ENCODE peak calls at places on chromosomes 1 and 21, in ten cellular contexts. P is breast epithelium, O is A549, R is ovary, Q is HCT116, I is suprapubic skin, M is tibial nerve, B is Peyer's patch, H is uterus, W is right lobe of liver. L is an unnamed sample.

GRCh38 chr1:175221548-175222175 is 29.1 kb upstream of the KIAA0040 start:
- DNase-seq in Q (no peak), I (no peak), P (peak; percentile 68), R (no peak), B (no peak), W (no peak), M (no peak), H (peak; percentile 40), O (no peak), L (peak; percentile 30)

GRCh38 chr1:21174638-21175323 is 1.9 kb downstream of the EIF4G3 start:
- DNase-seq in M (no peak), W (no peak), I (no peak), Q (no peak), R (no peak), P (no peak), H (no peak), B (no peak), O (no peak), L (peak; percentile 13)

GRCh38 chr21:38993561-38993960 is 187.8 kb downstream of the ETS2 start:
- DNase-seq in W (peak; percentile 49), R (peak; percentile 79), M (no peak), Q (peak; percentile 4), B (peak; percentile 70), I (no peak), P (no peak), O (peak; percentile 15), H (peak; percentile 58), L (peak; percentile 80)

GRCh38 chr1:32619701-32620485 is 30.5 kb downstream of the ZBTB8OS start:
- DNase-seq in I (no peak), Q (no peak), P (no peak), B (no peak), O (no peak), H (no peak), R (no peak), M (no peak), W (no peak), L (no peak)

GRCh38 chr21:42688226-42688840 is 34.9 kb downstream of the PDE9A start:
- DNase-seq in H (no peak), W (no peak), R (no peak), I (no peak), P (no peak), O (no peak), B (no peak), Q (no peak), M (no peak), L (no peak)

GRCh38 chr1:237470712-237471310 is 419.9 kb downstream of the ZP4 start:
- DNase-seq in B (no peak), O (no peak), Q (no peak), H (no peak), I (no peak), M (no peak), P (no peak), R (no peak), W (no peak), L (peak; percentile 31)

GRCh38 chr21:37800496-37801061 is 115.7 kb downstream of the KCNJ6 start:
- DNase-seq in P (no peak), I (no peak), O (no peak), M (no peak), R (no peak), B (no peak), W (no peak), H (no peak), Q (no peak), L (no peak)

GRCh38 chr1:111633736-111634135 is 14.1 kb downstream of the RAP1A start:
- DNase-seq in B (no peak), M (no peak), P (no peak), Q (no peak), R (no peak), I (no peak), O (no peak), W (no peak), H (no peak), L (no peak)

GRCh38 chr1:30130106-30130505 is 593.3 kb downstream of the MATN1 start:
- DNase-seq in H (no peak), M (no peak), R (no peak), O (no peak), Q (no peak), P (no peak), B (no peak), W (no peak), I (no peak), L (no peak)

GRCh38 chr1:14608308-14608707 is 9.8 kb downstream of the KAZN start:
- DNase-seq in R (no peak), O (no peak), H (no peak), Q (no peak), M (no peak), I (no peak), B (no peak), W (no peak), P (no peak), L (no peak)

GRCh38 chr1:34640654-34641401 is 114.0 kb upstream of the GJB5 start:
- DNase-seq in I (no peak), O (no peak), W (no peak), M (no peak), B (no peak), P (no peak), H (no peak), R (no peak), Q (no peak), L (no peak)

GRCh38 chr1:8364528-8365442 is 46.9 kb downstream of the SLC45A1 start:
- DNase-seq in B (no peak), R (no peak), H (peak; percentile 15), I (peak; percentile 71), Q (no peak), W (no peak), P (peak; percentile 52), M (no peak), O (no peak), L (no peak)

GRCh38 chr1:202107801-202108731 is 14.7 kb upstream of the GPR37L1 start:
- DNase-seq in Q (no peak), P (no peak), I (no peak), B (peak; percentile 90), M (no peak), R (no peak), O (peak; percentile 59), W (peak; percentile 85), H (no peak), L (peak; percentile 79)

GRCh38 chr1:2468041-2468472 is 8.0 kb upstream of the PLCH2 start:
- DNase-seq in O (no peak), M (no peak), P (no peak), R (peak; percentile 33), H (no peak), B (no peak), I (no peak), Q (no peak), W (no peak), L (peak; percentile 47)

DNA sequence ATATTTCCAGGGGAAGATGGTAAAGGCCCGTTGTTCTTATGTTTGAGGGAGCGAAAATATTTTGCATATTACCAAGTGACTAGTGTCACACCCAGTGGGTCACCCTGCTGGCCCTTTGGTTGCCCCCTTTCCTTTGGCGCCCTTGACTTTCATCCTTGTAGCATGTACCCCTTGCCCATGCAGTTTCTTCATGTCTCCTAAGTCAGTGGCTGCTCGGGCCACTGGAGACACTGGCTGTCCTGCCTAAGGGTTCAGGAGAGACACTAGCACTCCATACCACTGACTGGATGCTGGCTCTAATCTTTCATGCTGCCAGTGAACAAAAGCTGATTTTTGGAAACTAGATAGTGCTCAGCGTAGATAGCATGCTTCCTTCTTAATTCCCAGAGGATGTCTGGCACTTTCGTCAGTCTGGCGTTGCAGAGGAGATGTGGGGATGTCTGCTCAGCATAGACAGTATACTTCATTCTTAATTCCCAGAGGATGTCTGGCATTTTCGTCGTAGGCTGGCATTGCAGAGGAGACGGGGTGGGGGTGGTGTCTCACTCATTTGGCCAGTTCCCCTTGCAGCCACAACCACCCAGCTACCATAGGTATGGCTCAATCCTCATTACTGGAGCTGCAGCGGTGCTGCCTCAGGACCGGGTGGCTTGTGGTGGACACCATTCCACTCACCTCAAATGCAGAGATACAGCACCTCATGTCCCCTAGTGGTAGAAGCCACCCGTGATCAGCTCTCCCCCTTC is 770.9 kb upstream of the TPTE start:
- DNase-seq in W (no peak), O (no peak), P (no peak), Q (no peak), I (peak; percentile 80), B (no peak), R (no peak), M (no peak), H (no peak), L (no peak)
- H3K9me3 ChIP-seq in W (no peaks in the 10 kb centered on the region), O (no peaks in the 10 kb centered on the region), P (peaks cover 10% of the 10 kb centered on the region), Q (peaks cover 33% of the 10 kb centered on the region), I (peaks cover 34% of the 10 kb centered on the region), B (no peaks in the 10 kb centered on the region), R (no peaks in the 10 kb centered on the region), M (no peaks in the 10 kb centered on the region), H (no peaks in the 10 kb centered on the region), L (no peaks in the 10 kb centered on the region)

GRCh38 chr1:235507623-235508022 is 3.4 kb upstream of the B3GALNT2 start:
- DNase-seq in W (no peak), O (no peak), B (no peak), Q (no peak), P (no peak), R (no peak), H (no peak), I (no peak), M (no peak), L (no peak)

GRCh38 chr1:235504122-235504493 is at the start of gene B3GALNT2:
- DNase-seq in H (no peak), M (no peak), R (no peak), B (no peak), O (peak; percentile 40), I (no peak), Q (no peak), P (no peak), W (no peak), L (no peak)

GRCh38 chr1:235502601-235503332 is 1.5 kb downstream of the B3GALNT2 start:
- DNase-seq in M (no peak), B (no peak), P (no peak), I (no peak), W (no peak), H (no peak), R (no peak), O (no peak), Q (no peak), L (no peak)

GRCh38 chr1:235503333-235504121 is 725 bp downstream of the B3GALNT2 start:
- DNase-seq in W (peak; percentile 68), R (peak; percentile 57), B (peak; percentile 81), O (peak; percentile 36), I (no peak), H (no peak), Q (no peak), P (no peak), M (no peak), L (peak; percentile 72)

GRCh38 chr1:235504494-235505222 is 406 bp upstream of the B3GALNT2 start:
- DNase-seq in P (peak; percentile 99), W (peak; percentile 99), M (peak; percentile 99), O (peak; percentile 89), B (peak; percentile 100), R (peak; percentile 100), Q (peak; percentile 98), H (peak; percentile 100), I (peak; percentile 99), L (peak; percentile 99)
- TF ChIP-seq POLR2A in P (no peak), W (peak; percentile 88), M (peak; percentile 91), O (peak; percentile 67), B (peak; percentile 46), R (peak; percentile 86), Q (peak; percentile 52), H (peak; percentile 80), I (no peak), L (peak; percentile 81)

GRCh38 chr1:19000065-19000464 is 43.6 kb upstream of the IFFO2 start:
- DNase-seq in H (no peak), I (no peak), R (no peak), O (no peak), B (no peak), W (no peak), Q (no peak), M (no peak), P (no peak), L (no peak)
- H3K27ac ChIP-seq in H (no peak overlapping the region), I (no peak overlapping the region), R (no peak overlapping the region), O (no peak overlapping the region), B (no peak overlapping the region), W (no peak overlapping the region), Q (no peak overlapping the region), M (no peak overlapping the region), P (peak overlapping the region; percentile 89), L (no peak overlapping the region)

GRCh38 chr1:90707363-90707710 is 9.8 kb downstream of the BARHL2 start:
- DNase-seq in H (no peak), R (no peak), P (peak; percentile 69), Q (no peak), W (peak; percentile 77), M (no peak), I (peak; percentile 79), B (no peak), O (peak; percentile 40), L (peak; percentile 76)
- H3K9me3 ChIP-seq in H (no peaks in the 10 kb centered on the region), R (no peaks in the 10 kb centered on the region), P (no peaks in the 10 kb centered on the region), Q (no peaks in the 10 kb centered on the region), W (no peaks in the 10 kb centered on the region), M (no peaks in the 10 kb centered on the region), I (no peaks in the 10 kb centered on the region), B (no peaks in the 10 kb centered on the region), O (no peaks in the 10 kb centered on the region), L (no peaks in the 10 kb centered on the region)

L was measured in testis.